ENCODE peak calls at places on chromosomes 2 and 18, in eight cellular contexts. Q, F, U, L, Y, S, A and E are unnamed samples.

GRCh38 chr2:3805120-3805519 is 101.7 kb downstream of the DCDC2C start:
- DNase-seq in F (no peak), Y (no peak), A (peak; percentile 75), L (no peak), Q (no peak), S (no peak), U (peak; percentile 38), E (peak; percentile 25)

GRCh38 chr2:211085056-211085680 is 528.8 kb downstream of the CPS1 start:
- DNase-seq in U (no peak), A (peak; percentile 57), S (peak; percentile 21), Y (no peak), F (no peak), Q (no peak), L (no peak), E (peak; percentile 42)

GRCh38 chr2:240431663-240432424 is 3.6 kb upstream of the GPC1 start:
- DNase-seq in Q (peak; percentile 44), L (no peak), A (no peak), F (peak; percentile 56), Y (peak; percentile 10), S (no peak), U (no peak), E (no peak)

GRCh38 chr2:37601569-37601968 is 69.9 kb downstream of the CDC42EP3 start:
- DNase-seq in Q (no peak), F (no peak), Y (no peak), S (no peak), U (no peak), A (no peak), L (no peak), E (no peak)

GRCh38 chr18:70822167-70822566 is 533.3 kb downstream of the SOCS6 start:
- DNase-seq in Q (no peak), A (no peak), S (no peak), F (no peak), U (no peak), L (no peak), Y (no peak), E (no peak)

GRCh38 chr2:187424156-187424555 is 23.9 kb downstream of the CALCRL start:
- DNase-seq in Q (no peak), F (no peak), Y (no peak), U (no peak), S (no peak), A (no peak), L (no peak), E (no peak)

GRCh38 chr2:109670556-109671411 is 56.6 kb downstream of the SOWAHC start:
- DNase-seq in Q (no peak), U (no peak), L (no peak), F (peak; percentile 60), S (no peak), Y (no peak), A (no peak), E (no peak)

GRCh38 chr2:140177081-140177480 is 1396.9 kb upstream of the NXPH2 start:
- DNase-seq in Y (no peak), F (no peak), A (no peak), L (no peak), U (no peak), S (no peak), Q (no peak), E (no peak)

GRCh38 chr2:173881886-173882285 is 83.3 kb downstream of the SP3 start:
- DNase-seq in A (no peak), L (no peak), F (no peak), Y (no peak), U (no peak), Q (no peak), S (no peak), E (no peak)

GRCh38 chr2:200677161-200677560 is 91.3 kb downstream of the AOX1 start:
- DNase-seq in L (no peak), F (no peak), Y (no peak), U (no peak), A (no peak), S (no peak), Q (no peak), E (no peak)

GRCh38 chr2:176461098-176461497 is 191.9 kb downstream of the MTX2 start:
- DNase-seq in U (no peak), L (no peak), Q (no peak), S (no peak), A (no peak), Y (no peak), F (peak; percentile 67), E (no peak)

GRCh38 chr2:240432820-240433801 is 2.4 kb upstream of the GPC1 start:
- DNase-seq in A (no peak), U (no peak), Y (peak; percentile 37), L (no peak), F (peak; percentile 66), S (no peak), Q (peak; percentile 76), E (no peak)

GRCh38 chr2:118992740-118993391 is 50.9 kb downstream of the MARCO start:
- DNase-seq in L (no peak), Q (no peak), A (no peak), S (peak; percentile 7), Y (no peak), U (no peak), F (no peak), E (no peak)

GRCh38 chr2:239963646-239964205 is 61.4 kb downstream of the NDUFA10 start:
- DNase-seq in Y (no peak), U (no peak), L (no peak), A (no peak), S (no peak), F (peak; percentile 58), Q (peak; percentile 48), E (no peak)

GRCh38 chr2:206435738-206436137 is 7.6 kb upstream of the ADAM23 start:
- DNase-seq in Y (no peak), Q (no peak), F (no peak), S (no peak), A (peak; percentile 23), L (no peak), U (no peak), E (peak; percentile 10)

GRCh38 chr18:59200787-59201186 is 19.2 kb upstream of the GRP start:
- DNase-seq in U (no peak), Y (no peak), S (no peak), F (no peak), A (no peak), Q (no peak), L (no peak), E (no peak)

GRCh38 chr18:10296491-10296890 is 157.9 kb upstream of the APCDD1 start:
- DNase-seq in Q (no peak), L (no peak), U (no peak), Y (no peak), A (no peak), S (no peak), F (no peak), E (no peak)

GRCh38 chr18:10707294-10707693 is 181.5 kb downstream of the NAPG start:
- DNase-seq in Y (no peak), U (no peak), F (no peak), Q (no peak), L (no peak), A (no peak), S (no peak), E (no peak)

GRCh38 chr2:43343573-43344304 is 117.3 kb upstream of the ZFP36L2 start:
- DNase-seq in L (peak; percentile 85), Y (peak; percentile 92), Q (no peak), U (peak; percentile 66), S (peak; percentile 76), F (peak; percentile 94), A (no peak), E (peak; percentile 41)

GRCh38 chr2:233449921-233450853 is 95.9 kb downstream of the DGKD start:
- DNase-seq in U (no peak), A (peak; percentile 25), L (no peak), Y (peak; percentile 13), F (peak; percentile 56), S (no peak), Q (no peak), E (no peak)

GRCh38 chr2:101027852-101028251 is 25.8 kb downstream of the RPL31 start:
- DNase-seq in L (no peak), Q (no peak), Y (no peak), F (no peak), U (no peak), S (no peak), A (no peak), E (no peak)

GRCh38 chr2:151803811-151804210 is 24.4 kb downstream of the ARL5A start:
- DNase-seq in S (no peak), U (no peak), Q (no peak), L (no peak), Y (no peak), A (no peak), F (no peak), E (no peak)

GRCh38 chr2:151805343-151805742 is 22.9 kb downstream of the ARL5A start:
- DNase-seq in F (no peak), Y (no peak), Q (no peak), U (no peak), A (no peak), L (no peak), S (no peak), E (no peak)

GRCh38 chr2:151805961-151806360 is 22.3 kb downstream of the ARL5A start:
- DNase-seq in Y (no peak), A (no peak), S (no peak), Q (no peak), U (no peak), F (no peak), L (no peak), E (no peak)

GRCh38 chr2:151799886-151800292 is 28.3 kb downstream of the ARL5A start:
- DNase-seq in Y (no peak), Q (no peak), S (no peak), F (no peak), A (no peak), U (no peak), L (no peak), E (no peak)

DNA sequence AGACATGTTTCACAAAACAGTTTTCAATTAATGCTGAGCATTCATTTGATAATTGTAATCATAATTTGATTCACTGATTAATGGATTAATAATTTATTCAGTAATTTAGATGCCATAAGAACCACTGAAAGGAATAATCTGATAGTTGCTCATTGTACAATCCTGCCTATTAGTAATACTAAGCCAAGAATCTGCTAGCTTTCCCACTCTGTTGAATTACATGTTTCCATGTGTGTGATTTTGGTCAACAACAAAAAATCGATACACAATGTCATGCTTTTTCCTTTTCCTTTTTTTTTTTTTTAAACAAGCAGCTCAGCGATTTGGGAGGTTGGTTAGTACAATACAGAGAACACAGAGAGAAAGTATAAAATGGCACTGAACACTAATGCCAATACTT is 25.9 kb downstream of the ARL5A start:
- DNase-seq in S (no peak), Q (no peak), L (no peak), A (no peak), Y (no peak), F (no peak), U (no peak), E (no peak)
- TF ChIP-seq CTCF in S (no peak), Q (no peak), L (no peak), A (no peak), Y (no peak), F (no peak), U (no peak), E (no peak)

GRCh38 chr2:1846046-1847015 is 102.0 kb upstream of the PXDN start:
- DNase-seq in Y (no peak), S (no peak), Q (no peak), L (no peak), U (no peak), A (no peak), F (no peak), E (no peak)
- H3K27me3 ChIP-seq in Y (no peaks in the 10 kb centered on the region), S (no peaks in the 10 kb centered on the region), Q (no peaks in the 10 kb centered on the region), L (peaks cover 21% of the 10 kb centered on the region), U (no peaks in the 10 kb centered on the region), A (peaks cover 14% of the 10 kb centered on the region), F (no peaks in the 10 kb centered on the region), E (peaks cover 8% of the 10 kb centered on the region)

GRCh38 chr18:65725421-65726050 is 25.3 kb upstream of the CDH7 start:
- DNase-seq in L (no peak), Y (no peak), U (peak; percentile 42), S (peak; percentile 44), F (no peak), Q (no peak), A (peak; percentile 60), E (peak; percentile 52)
- TF ChIP-seq CTCF in L (no peak), Y (no peak), U (no peak), S (peak; percentile 47), F (no peak), Q (no peak), A (peak; percentile 71), E (no peak)

GRCh38 chr18:4430836-4431235 is 24.3 kb downstream of the DLGAP1 start:
- DNase-seq in U (no peak), L (no peak), Y (no peak), A (no peak), S (no peak), Q (no peak), F (no peak), E (no peak)
- H3K27me3 ChIP-seq in U (no peaks in the 10 kb centered on the region), L (no peaks in the 10 kb centered on the region), Y (no peaks in the 10 kb centered on the region), A (no peaks in the 10 kb centered on the region), S (no peaks in the 10 kb centered on the region), Q (no peaks in the 10 kb centered on the region), F (no peaks in the 10 kb centered on the region), E (no peaks in the 10 kb centered on the region)